ENCODE peak calls at places on chromosomes 5 and 9, in five cellular contexts. One of them, this sample, is unnamed.
A peak's percentile ranks its signal among the peaks of the same experiment; 100 is the strongest.

GRCh38 chr9:123957168-123957721 is 27.3 kb upstream of the DENND1A start:
- DNase-seq in HepG2: no peak
- DNase-seq in GM12878: no peak
- DNase-seq in K562: no peak
- DNase-seq in SK-N-SH: no peak
- DNase-seq in this sample: no peak

GRCh38 chr5:176180339-176180738 is 57.9 kb upstream of the SIMC1 start:
- DNase-seq in HepG2: no peak
- DNase-seq in GM12878: no peak
- DNase-seq in K562: no peak
- DNase-seq in SK-N-SH: no peak
- DNase-seq in this sample: no peak

GRCh38 chr9:127344373-127344995 is 52.5 kb upstream of the SLC2A8 start:
- DNase-seq in HepG2: no peak
- DNase-seq in GM12878: no peak
- DNase-seq in K562: no peak
- DNase-seq in SK-N-SH: no peak
- DNase-seq in this sample: no peak

GRCh38 chr9:18215626-18216025 is 258.3 kb upstream of the ADAMTSL1 start:
- DNase-seq in HepG2: no peak
- DNase-seq in GM12878: no peak
- DNase-seq in K562: no peak
- DNase-seq in SK-N-SH: no peak
- DNase-seq in this sample: no peak

GRCh38 chr5:56270568-56271392 is 37.6 kb upstream of the ANKRD55 start:
- DNase-seq in HepG2: peak; percentile 73
- DNase-seq in GM12878: peak; percentile 62
- DNase-seq in K562: peak; percentile 84
- DNase-seq in SK-N-SH: peak; percentile 72
- DNase-seq in this sample: peak; percentile 80

GRCh38 chr5:95859327-95860060 is 37.0 kb upstream of the GLRX start:
- DNase-seq in HepG2: no peak
- DNase-seq in GM12878: no peak
- DNase-seq in K562: no peak
- DNase-seq in SK-N-SH: no peak
- DNase-seq in this sample: no peak

GRCh38 chr5:94691947-94692346 is 73.5 kb downstream of the SLF1 start:
- DNase-seq in HepG2: peak; percentile 3
- DNase-seq in GM12878: no peak
- DNase-seq in K562: no peak
- DNase-seq in SK-N-SH: peak; percentile 20
- DNase-seq in this sample: peak; percentile 15

GRCh38 chr9:37943329-37944265 is 39.7 kb upstream of the SLC25A51 start:
- DNase-seq in HepG2: no peak
- DNase-seq in GM12878: no peak
- DNase-seq in K562: no peak
- DNase-seq in SK-N-SH: no peak
- DNase-seq in this sample: no peak

GRCh38 chr9:72460342-72461312 is 60.8 kb upstream of the TMC1 start:
- DNase-seq in HepG2: no peak
- DNase-seq in GM12878: no peak
- DNase-seq in K562: no peak
- DNase-seq in SK-N-SH: no peak
- DNase-seq in this sample: no peak

GRCh38 chr5:142981475-142981874 is 211.3 kb downstream of the ARHGAP26 start:
- DNase-seq in HepG2: no peak
- DNase-seq in GM12878: no peak
- DNase-seq in K562: no peak
- DNase-seq in SK-N-SH: no peak
- DNase-seq in this sample: no peak

GRCh38 chr9:86987900-86988299 is 40.6 kb upstream of the GAS1 start:
- DNase-seq in HepG2: no peak
- DNase-seq in GM12878: no peak
- DNase-seq in K562: no peak
- DNase-seq in SK-N-SH: no peak
- DNase-seq in this sample: no peak

GRCh38 chr9:81573415-81574321 is 115.7 kb downstream of the TLE1 start:
- DNase-seq in HepG2: no peak
- DNase-seq in GM12878: no peak
- DNase-seq in K562: no peak
- DNase-seq in SK-N-SH: no peak
- DNase-seq in this sample: no peak

GRCh38 chr5:19734706-19735240 is 253.2 kb downstream of the CDH18 start:
- DNase-seq in HepG2: no peak
- DNase-seq in GM12878: no peak
- DNase-seq in K562: no peak
- DNase-seq in SK-N-SH: no peak
- DNase-seq in this sample: no peak

GRCh38 chr9:134944351-134944802 is 26.7 kb upstream of the FCN1 start:
- DNase-seq in HepG2: no peak
- DNase-seq in GM12878: no peak
- DNase-seq in K562: no peak
- DNase-seq in SK-N-SH: no peak
- DNase-seq in this sample: no peak

GRCh38 chr5:8057764-8058163 is 188.8 kb downstream of the MTRR start:
- DNase-seq in HepG2: no peak
- DNase-seq in GM12878: no peak
- DNase-seq in K562: peak; percentile 65
- DNase-seq in SK-N-SH: no peak
- DNase-seq in this sample: no peak

DNA sequence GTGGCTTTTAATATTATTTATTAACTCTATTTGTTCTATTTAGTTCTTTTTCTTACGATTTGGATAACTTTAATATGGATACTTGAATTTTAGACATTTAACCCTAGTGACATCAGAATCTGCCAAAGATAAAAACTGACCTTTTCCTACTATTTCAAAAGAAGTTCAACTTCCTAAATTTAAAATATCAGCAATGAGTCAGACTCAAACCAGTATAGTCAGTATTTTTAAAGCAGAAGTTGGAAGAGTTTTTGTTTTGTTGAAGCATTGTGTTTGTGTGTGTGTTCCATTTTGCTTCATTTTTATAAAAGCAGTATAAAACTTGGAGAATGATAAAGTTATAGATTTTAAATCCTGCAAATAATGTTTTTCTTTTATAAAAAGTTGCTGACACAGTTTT is 251.8 kb upstream of the RASA1 start:
- DNase-seq in HepG2: no peak
- DNase-seq in GM12878: no peak
- DNase-seq in K562: no peak
- DNase-seq in SK-N-SH: no peak
- DNase-seq in this sample: no peak
- TF ChIP-seq FOXM1 in HepG2: no peak
- TF ChIP-seq FOXM1 in GM12878: no peak
- TF ChIP-seq FOXM1 in K562: no peak
- TF ChIP-seq FOXM1 in SK-N-SH: no peak
- TF ChIP-seq FOXM1 in this sample: no peak

GRCh38 chr9:16262467-16263261 is 607.8 kb downstream of the BNC2 start:
- DNase-seq in HepG2: no peak
- DNase-seq in GM12878: no peak
- DNase-seq in K562: no peak
- DNase-seq in SK-N-SH: no peak
- DNase-seq in this sample: no peak
- TF ChIP-seq FOXM1 in HepG2: no peak
- TF ChIP-seq FOXM1 in GM12878: no peak
- TF ChIP-seq FOXM1 in K562: no peak
- TF ChIP-seq FOXM1 in SK-N-SH: no peak
- TF ChIP-seq FOXM1 in this sample: no peak

GRCh38 chr9:131580358-131580757 is 35.0 kb downstream of the PRRT1B start:
- DNase-seq in HepG2: no peak
- DNase-seq in GM12878: no peak
- DNase-seq in K562: no peak
- DNase-seq in SK-N-SH: no peak
- DNase-seq in this sample: no peak
- TF ChIP-seq FOXM1 in HepG2: no peak
- TF ChIP-seq FOXM1 in GM12878: no peak
- TF ChIP-seq FOXM1 in K562: no peak
- TF ChIP-seq FOXM1 in SK-N-SH: no peak
- TF ChIP-seq FOXM1 in this sample: no peak

DNA sequence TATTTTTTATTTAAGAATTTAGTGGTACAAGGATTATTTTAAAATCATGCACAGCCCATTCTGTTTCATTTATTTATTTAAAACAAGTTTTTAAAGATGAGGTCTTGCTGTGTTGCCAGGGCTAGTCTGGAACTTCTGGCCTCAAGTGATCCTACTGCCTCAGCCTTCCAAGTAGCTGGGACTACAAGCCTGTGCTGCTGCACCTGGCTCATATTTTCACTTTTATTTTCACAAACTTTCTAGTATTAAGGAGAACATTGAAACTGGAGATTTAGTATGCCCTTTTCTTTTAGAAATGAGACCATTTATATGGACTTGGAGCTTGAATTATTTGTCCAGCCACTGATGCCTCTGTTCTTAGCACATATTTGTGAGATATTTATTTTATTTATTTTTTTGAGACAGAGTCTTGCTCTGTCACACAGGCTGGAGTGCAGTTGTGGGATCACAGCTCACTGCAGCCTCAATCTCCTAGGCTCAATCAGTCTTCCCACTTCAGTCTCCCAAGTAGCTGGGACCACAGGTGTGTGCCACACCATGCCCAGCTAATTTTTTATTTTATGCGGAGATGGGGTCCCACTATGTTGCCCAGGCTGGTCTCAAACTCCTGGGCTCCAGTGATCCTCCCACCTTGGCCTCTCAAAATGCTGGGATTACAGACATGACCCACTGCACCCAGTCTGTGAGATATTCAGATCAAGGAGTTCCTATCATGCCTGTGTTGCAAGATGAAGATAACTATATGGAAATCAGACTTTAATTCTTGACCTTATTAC is 7.4 kb downstream of the DMXL1 start:
- DNase-seq in HepG2: no peak
- DNase-seq in GM12878: no peak
- DNase-seq in K562: no peak
- DNase-seq in SK-N-SH: no peak
- DNase-seq in this sample: no peak
- TF ChIP-seq FOXM1 in HepG2: no peak
- TF ChIP-seq FOXM1 in GM12878: no peak
- TF ChIP-seq FOXM1 in K562: no peak
- TF ChIP-seq FOXM1 in SK-N-SH: no peak
- TF ChIP-seq FOXM1 in this sample: no peak

DNA sequence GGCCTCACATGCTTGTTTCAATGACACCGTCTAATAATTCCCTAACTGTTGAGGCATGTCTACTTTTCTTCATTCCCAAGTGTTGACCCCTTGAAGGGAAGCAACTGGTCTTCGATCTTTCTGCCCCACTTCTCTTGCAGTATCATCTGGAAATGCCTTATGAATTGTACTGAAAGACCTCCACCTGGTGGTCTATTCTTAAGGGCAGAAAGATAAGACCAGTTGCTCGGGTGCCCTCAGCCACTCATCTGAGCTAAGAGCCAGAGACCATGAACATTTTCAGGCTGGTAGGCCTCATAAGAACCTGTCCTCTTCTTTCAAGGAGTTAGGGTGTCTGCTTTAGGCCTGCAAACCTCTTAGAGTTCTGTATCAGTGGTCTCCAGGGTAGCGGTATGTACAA is 542.5 kb downstream of the CTNND2 start:
- DNase-seq in HepG2: no peak
- DNase-seq in GM12878: no peak
- DNase-seq in K562: no peak
- DNase-seq in SK-N-SH: no peak
- DNase-seq in this sample: no peak
- TF ChIP-seq FOXM1 in HepG2: no peak
- TF ChIP-seq FOXM1 in GM12878: no peak
- TF ChIP-seq FOXM1 in K562: no peak
- TF ChIP-seq FOXM1 in SK-N-SH: no peak
- TF ChIP-seq FOXM1 in this sample: no peak

GRCh38 chr9:16521868-16522381 is 348.5 kb downstream of the BNC2 start:
- DNase-seq in HepG2: no peak
- DNase-seq in GM12878: no peak
- DNase-seq in K562: no peak
- DNase-seq in SK-N-SH: peak; percentile 19
- DNase-seq in this sample: no peak

GRCh38 chr9:16524823-16525222 is 345.6 kb downstream of the BNC2 start:
- DNase-seq in HepG2: no peak
- DNase-seq in GM12878: no peak
- DNase-seq in K562: no peak
- DNase-seq in SK-N-SH: no peak
- DNase-seq in this sample: no peak

GRCh38 chr9:16530669-16531461 is 339.6 kb downstream of the BNC2 start:
- DNase-seq in HepG2: no peak
- DNase-seq in GM12878: no peak
- DNase-seq in K562: no peak
- DNase-seq in SK-N-SH: no peak
- DNase-seq in this sample: no peak

GRCh38 chr9:16524078-16524477 is 346.4 kb downstream of the BNC2 start:
- DNase-seq in HepG2: no peak
- DNase-seq in GM12878: no peak
- DNase-seq in K562: no peak
- DNase-seq in SK-N-SH: no peak
- DNase-seq in this sample: no peak

GRCh38 chr9:16526380-16526779 is 344.1 kb downstream of the BNC2 start:
- DNase-seq in HepG2: no peak
- DNase-seq in GM12878: no peak
- DNase-seq in K562: no peak
- DNase-seq in SK-N-SH: no peak
- DNase-seq in this sample: no peak
- TF ChIP-seq FOXM1 in HepG2: no peak
- TF ChIP-seq FOXM1 in GM12878: no peak
- TF ChIP-seq FOXM1 in K562: no peak
- TF ChIP-seq FOXM1 in SK-N-SH: no peak
- TF ChIP-seq FOXM1 in this sample: no peak

DNA sequence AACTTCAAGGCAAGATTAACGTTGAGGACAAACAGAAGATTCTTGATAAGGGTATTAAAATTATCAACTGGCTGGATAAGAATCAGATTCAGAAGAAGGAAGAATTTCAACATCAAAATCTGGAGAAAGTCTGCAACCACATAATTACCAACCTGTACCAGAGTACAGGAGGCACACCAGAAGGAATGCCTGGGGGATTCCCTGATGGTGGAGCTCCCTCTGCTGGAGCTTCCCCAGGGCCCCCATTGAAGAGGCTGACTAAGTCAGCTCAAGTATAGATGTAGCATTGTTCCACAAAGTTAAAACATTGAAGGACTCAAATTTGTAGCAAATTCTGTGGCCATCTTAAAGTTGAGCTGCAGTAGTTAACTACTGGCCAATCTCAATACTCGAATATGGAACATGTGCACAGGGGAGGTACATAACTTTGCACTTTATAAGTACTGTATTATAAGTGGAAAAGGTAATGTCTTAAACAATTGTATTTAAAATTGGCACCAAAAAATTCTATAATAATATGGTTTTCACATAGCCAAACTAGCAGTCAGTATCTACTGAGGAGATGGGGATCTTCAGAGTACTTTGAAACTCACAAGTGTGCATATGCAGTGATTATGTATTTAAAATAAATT is 237.5 kb downstream of the CHSY3 start:
- DNase-seq in HepG2: no peak
- DNase-seq in GM12878: no peak
- DNase-seq in K562: peak; percentile 2
- DNase-seq in SK-N-SH: peak; percentile 0
- DNase-seq in this sample: peak; percentile 20
- TF ChIP-seq FOXM1 in HepG2: no peak
- TF ChIP-seq FOXM1 in GM12878: no peak
- TF ChIP-seq FOXM1 in K562: no peak
- TF ChIP-seq FOXM1 in SK-N-SH: no peak
- TF ChIP-seq FOXM1 in this sample: no peak

DNA sequence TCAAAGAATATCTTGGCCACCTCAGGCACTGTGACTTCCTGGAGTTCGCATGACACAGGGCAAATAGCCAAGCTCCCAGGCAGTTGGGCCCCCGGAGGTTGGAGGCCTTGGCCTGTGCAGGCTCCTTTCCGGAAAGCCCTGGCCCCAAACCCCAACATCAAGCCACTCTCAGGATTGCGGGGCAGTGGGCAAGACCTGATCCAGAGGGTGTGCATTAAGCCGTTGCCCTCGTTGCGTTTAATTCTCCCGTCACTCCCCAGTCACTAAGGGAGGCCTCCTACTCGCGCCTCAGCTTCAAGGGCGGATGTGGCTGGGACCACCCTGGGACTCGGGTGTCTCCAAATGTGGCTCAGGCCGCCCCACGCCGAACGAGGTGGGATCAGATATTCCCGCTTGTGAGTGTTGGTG is 60.1 kb downstream of the TMEM174 start:
- DNase-seq in HepG2: no peak
- DNase-seq in GM12878: no peak
- DNase-seq in K562: no peak
- DNase-seq in SK-N-SH: no peak
- DNase-seq in this sample: no peak
- TF ChIP-seq FOXM1 in HepG2: no peak
- TF ChIP-seq FOXM1 in GM12878: no peak
- TF ChIP-seq FOXM1 in K562: no peak
- TF ChIP-seq FOXM1 in SK-N-SH: no peak
- TF ChIP-seq FOXM1 in this sample: no peak

This sample was measured in HEK293T.